ENCODE peak calls at places on chromosomes 6 and 20, in eight cellular contexts. One of them, this sample, is unnamed.

GRCh38 chr6:129489215-129489765 is 220.7 kb downstream of the ARHGAP18 start:
- DNase-seq in spleen: no peak
- DNase-seq in kidney epithelial cell: no peak
- DNase-seq in fibroblast of pulmonary artery: no peak
- DNase-seq in HCT116: no peak
- DNase-seq in fibroblast of the aortic adventitia: no peak
- DNase-seq in BJ: no peak
- DNase-seq in heart left ventricle: no peak
- DNase-seq in this sample: no peak

GRCh38 chr20:1287306-1287705 is 21.2 kb downstream of the SNPH start:
- DNase-seq in spleen: no peak
- DNase-seq in fibroblast of pulmonary artery: no peak
- DNase-seq in fibroblast of the aortic adventitia: no peak
- DNase-seq in heart left ventricle: no peak
- DNase-seq in HCT116: no peak
- DNase-seq in BJ: no peak
- DNase-seq in kidney epithelial cell: no peak
- DNase-seq in this sample: no peak

GRCh38 chr6:55632953-55633352 is 54.0 kb upstream of the HMGCLL1 start:
- DNase-seq in heart left ventricle: no peak
- DNase-seq in BJ: no peak
- DNase-seq in spleen: no peak
- DNase-seq in fibroblast of pulmonary artery: no peak
- DNase-seq in kidney epithelial cell: no peak
- DNase-seq in fibroblast of the aortic adventitia: no peak
- DNase-seq in HCT116: no peak
- DNase-seq in this sample: no peak

GRCh38 chr6:95249176-95249575 is 328.2 kb upstream of the MANEA start:
- DNase-seq in fibroblast of the aortic adventitia: peak
- DNase-seq in heart left ventricle: no peak
- DNase-seq in BJ: no peak
- DNase-seq in fibroblast of pulmonary artery: peak
- DNase-seq in HCT116: no peak
- DNase-seq in kidney epithelial cell: no peak
- DNase-seq in spleen: no peak
- DNase-seq in this sample: peak

GRCh38 chr20:62591122-62591468 is 51.2 kb upstream of the SLCO4A1 start:
- DNase-seq in fibroblast of the aortic adventitia: no peak
- DNase-seq in spleen: no peak
- DNase-seq in heart left ventricle: no peak
- DNase-seq in HCT116: no peak
- DNase-seq in kidney epithelial cell: no peak
- DNase-seq in BJ: no peak
- DNase-seq in fibroblast of pulmonary artery: no peak
- DNase-seq in this sample: no peak

GRCh38 chr6:158911746-158912158 is 88.2 kb downstream of the RSPH3 start:
- DNase-seq in BJ: no peak
- DNase-seq in heart left ventricle: no peak
- DNase-seq in kidney epithelial cell: no peak
- DNase-seq in fibroblast of the aortic adventitia: no peak
- DNase-seq in fibroblast of pulmonary artery: no peak
- DNase-seq in spleen: no peak
- DNase-seq in HCT116: no peak
- DNase-seq in this sample: no peak

GRCh38 chr6:129251669-129252376 is 368.9 kb downstream of the LAMA2 start:
- DNase-seq in kidney epithelial cell: peak
- DNase-seq in spleen: no peak
- DNase-seq in fibroblast of pulmonary artery: peak
- DNase-seq in HCT116: peak
- DNase-seq in heart left ventricle: no peak
- DNase-seq in fibroblast of the aortic adventitia: peak
- DNase-seq in BJ: peak
- DNase-seq in this sample: peak

GRCh38 chr20:10790013-10790412 is 116.2 kb upstream of the JAG1 start:
- DNase-seq in fibroblast of the aortic adventitia: no peak
- DNase-seq in BJ: no peak
- DNase-seq in HCT116: no peak
- DNase-seq in fibroblast of pulmonary artery: no peak
- DNase-seq in heart left ventricle: no peak
- DNase-seq in spleen: no peak
- DNase-seq in kidney epithelial cell: no peak
- DNase-seq in this sample: no peak

GRCh38 chr6:125597411-125598253 is 151.8 kb upstream of the HEY2 start:
- DNase-seq in BJ: no peak
- DNase-seq in fibroblast of pulmonary artery: no peak
- DNase-seq in kidney epithelial cell: no peak
- DNase-seq in fibroblast of the aortic adventitia: peak
- DNase-seq in spleen: no peak
- DNase-seq in HCT116: no peak
- DNase-seq in heart left ventricle: no peak
- DNase-seq in this sample: peak

GRCh38 chr6:169960891-169961611 is 209.6 kb downstream of the ERMARD start:
- DNase-seq in fibroblast of pulmonary artery: no peak
- DNase-seq in HCT116: no peak
- DNase-seq in fibroblast of the aortic adventitia: no peak
- DNase-seq in kidney epithelial cell: no peak
- DNase-seq in spleen: peak
- DNase-seq in heart left ventricle: no peak
- DNase-seq in BJ: no peak
- DNase-seq in this sample: no peak

GRCh38 chr20:44475694-44476560 is at the start of gene TTPAL:
- DNase-seq in kidney epithelial cell: peak
- DNase-seq in spleen: peak
- DNase-seq in heart left ventricle: peak
- DNase-seq in fibroblast of pulmonary artery: peak
- DNase-seq in HCT116: peak
- DNase-seq in fibroblast of the aortic adventitia: peak
- DNase-seq in BJ: peak
- DNase-seq in this sample: peak

GRCh38 chr6:39280247-39280731 is 33.9 kb downstream of the KCNK17 start:
- DNase-seq in kidney epithelial cell: peak
- DNase-seq in spleen: no peak
- DNase-seq in heart left ventricle: no peak
- DNase-seq in BJ: no peak
- DNase-seq in HCT116: peak
- DNase-seq in fibroblast of the aortic adventitia: no peak
- DNase-seq in fibroblast of pulmonary artery: no peak
- DNase-seq in this sample: no peak

GRCh38 chr6:72675396-72675795 is 53.5 kb downstream of the KCNQ5 start:
- DNase-seq in heart left ventricle: no peak
- DNase-seq in spleen: no peak
- DNase-seq in kidney epithelial cell: no peak
- DNase-seq in HCT116: no peak
- DNase-seq in BJ: no peak
- DNase-seq in fibroblast of pulmonary artery: peak
- DNase-seq in fibroblast of the aortic adventitia: peak
- DNase-seq in this sample: no peak

GRCh38 chr20:22801528-22801927 is 217.2 kb upstream of the FOXA2 start:
- DNase-seq in HCT116: no peak
- DNase-seq in BJ: peak
- DNase-seq in fibroblast of pulmonary artery: no peak
- DNase-seq in heart left ventricle: no peak
- DNase-seq in kidney epithelial cell: no peak
- DNase-seq in spleen: no peak
- DNase-seq in fibroblast of the aortic adventitia: peak
- DNase-seq in this sample: peak

GRCh38 chr20:19718880-19719279 is 39.2 kb upstream of the RIN2 start:
- DNase-seq in fibroblast of the aortic adventitia: no peak
- DNase-seq in kidney epithelial cell: no peak
- DNase-seq in fibroblast of pulmonary artery: no peak
- DNase-seq in heart left ventricle: no peak
- DNase-seq in BJ: no peak
- DNase-seq in spleen: no peak
- DNase-seq in HCT116: no peak
- DNase-seq in this sample: no peak

GRCh38 chr6:27611451-27611850 is 138.5 kb upstream of the ZNF184 start:
- DNase-seq in heart left ventricle: no peak
- DNase-seq in spleen: no peak
- DNase-seq in BJ: no peak
- DNase-seq in fibroblast of pulmonary artery: no peak
- DNase-seq in kidney epithelial cell: no peak
- DNase-seq in HCT116: no peak
- DNase-seq in fibroblast of the aortic adventitia: no peak
- DNase-seq in this sample: no peak

GRCh38 chr6:27605401-27606342 is 132.8 kb upstream of the ZNF184 start:
- DNase-seq in kidney epithelial cell: peak
- DNase-seq in fibroblast of the aortic adventitia: peak
- DNase-seq in spleen: no peak
- DNase-seq in heart left ventricle: no peak
- DNase-seq in BJ: no peak
- DNase-seq in fibroblast of pulmonary artery: peak
- DNase-seq in HCT116: peak
- DNase-seq in this sample: peak

GRCh38 chr6:27604986-27605385 is 132.1 kb upstream of the ZNF184 start:
- DNase-seq in HCT116: no peak
- DNase-seq in spleen: no peak
- DNase-seq in fibroblast of the aortic adventitia: no peak
- DNase-seq in kidney epithelial cell: no peak
- DNase-seq in BJ: no peak
- DNase-seq in fibroblast of pulmonary artery: no peak
- DNase-seq in heart left ventricle: no peak
- DNase-seq in this sample: no peak

DNA sequence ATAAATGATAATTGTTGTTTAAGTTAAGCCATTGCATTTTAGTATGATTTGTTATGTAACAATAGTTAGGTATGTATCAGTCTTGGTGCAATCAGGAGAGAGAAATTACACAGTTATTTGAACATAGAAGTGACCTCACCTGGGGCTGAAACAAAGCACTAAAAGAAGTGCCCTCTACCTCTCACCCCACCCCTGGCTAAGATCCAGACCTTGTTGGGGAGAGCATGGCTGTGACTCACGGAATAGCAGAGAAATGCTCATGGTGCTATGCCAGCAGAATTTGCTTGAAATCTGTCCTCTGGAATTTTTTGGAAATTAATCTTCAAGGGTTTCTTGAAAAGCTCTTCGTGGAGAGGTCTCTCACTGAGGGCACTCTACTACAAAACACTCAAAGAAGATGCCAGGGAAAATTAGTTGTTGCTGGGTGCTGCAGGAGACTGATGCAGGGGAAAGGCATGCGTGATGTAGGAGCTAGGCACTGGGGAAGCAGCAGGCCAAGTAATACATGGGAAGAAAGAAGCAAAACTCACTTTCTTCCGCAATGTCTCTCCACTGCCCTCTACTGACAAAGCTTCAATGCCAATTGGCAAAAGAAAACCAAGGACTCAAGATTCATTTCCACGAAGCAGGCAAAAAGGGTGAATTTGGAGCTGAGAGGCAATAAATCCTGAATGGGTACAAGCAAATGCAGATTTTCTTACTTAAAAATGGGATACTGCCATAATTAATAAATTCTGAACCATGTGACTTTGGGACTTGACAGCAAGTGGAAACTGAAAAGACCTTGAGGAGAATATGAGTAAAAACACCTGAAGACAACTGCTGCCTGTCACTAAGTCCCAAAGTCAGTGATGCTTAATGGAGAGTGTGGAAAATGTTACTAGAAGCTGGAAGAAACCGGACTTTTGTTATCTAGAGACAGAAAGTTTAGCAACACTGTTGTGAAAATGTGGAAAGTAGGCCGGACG is 136.3 kb upstream of the ZNF184 start:
- DNase-seq in BJ: no peak
- DNase-seq in HCT116: peak
- DNase-seq in fibroblast of the aortic adventitia: peak
- DNase-seq in spleen: no peak
- DNase-seq in heart left ventricle: no peak
- DNase-seq in fibroblast of pulmonary artery: peak
- DNase-seq in kidney epithelial cell: no peak
- DNase-seq in this sample: peak
- H3K4me3 ChIP-seq in BJ: no peak
- H3K4me3 ChIP-seq in HCT116: no peak
- H3K4me3 ChIP-seq in fibroblast of the aortic adventitia: no peak
- H3K4me3 ChIP-seq in spleen: no peak
- H3K4me3 ChIP-seq in heart left ventricle: no peak
- H3K4me3 ChIP-seq in fibroblast of pulmonary artery: no peak
- H3K4me3 ChIP-seq in kidney epithelial cell: no peak
- H3K4me3 ChIP-seq in this sample: no peak

GRCh38 chr6:62775427-62776022 is 435.7 kb upstream of the FKBP1C start:
- DNase-seq in BJ: no peak
- DNase-seq in fibroblast of the aortic adventitia: no peak
- DNase-seq in fibroblast of pulmonary artery: peak
- DNase-seq in kidney epithelial cell: no peak
- DNase-seq in HCT116: peak
- DNase-seq in heart left ventricle: no peak
- DNase-seq in spleen: no peak
- DNase-seq in this sample: peak
- TF ChIP-seq CTCF in BJ: no peak
- TF ChIP-seq CTCF in fibroblast of the aortic adventitia: peak
- TF ChIP-seq CTCF in fibroblast of pulmonary artery: peak
- TF ChIP-seq CTCF in kidney epithelial cell: peak
- TF ChIP-seq CTCF in HCT116: no peak
- TF ChIP-seq CTCF in heart left ventricle: no peak
- TF ChIP-seq CTCF in spleen: peak
- TF ChIP-seq CTCF in this sample: peak

GRCh38 chr20:25053207-25054132 is 4.5 kb downstream of the ACSS1 start:
- DNase-seq in spleen: peak
- DNase-seq in fibroblast of the aortic adventitia: peak
- DNase-seq in BJ: no peak
- DNase-seq in fibroblast of pulmonary artery: peak
- DNase-seq in kidney epithelial cell: no peak
- DNase-seq in HCT116: no peak
- DNase-seq in heart left ventricle: peak
- DNase-seq in this sample: peak
- H3K4me3 ChIP-seq in spleen: no peak
- H3K4me3 ChIP-seq in fibroblast of the aortic adventitia: no peak
- H3K4me3 ChIP-seq in BJ: no peak
- H3K4me3 ChIP-seq in fibroblast of pulmonary artery: no peak
- H3K4me3 ChIP-seq in kidney epithelial cell: no peak
- H3K4me3 ChIP-seq in HCT116: no peak
- H3K4me3 ChIP-seq in heart left ventricle: peak
- H3K4me3 ChIP-seq in this sample: no peak

GRCh38 chr6:42403415-42403814 is 48.3 kb downstream of the TRERF1 start:
- DNase-seq in heart left ventricle: no peak
- DNase-seq in HCT116: no peak
- DNase-seq in fibroblast of the aortic adventitia: peak
- DNase-seq in spleen: no peak
- DNase-seq in BJ: no peak
- DNase-seq in kidney epithelial cell: no peak
- DNase-seq in fibroblast of pulmonary artery: peak
- DNase-seq in this sample: no peak
- TF ChIP-seq CTCF in heart left ventricle: no peak
- TF ChIP-seq CTCF in HCT116: no peak
- TF ChIP-seq CTCF in fibroblast of the aortic adventitia: no peak
- TF ChIP-seq CTCF in spleen: no peak
- TF ChIP-seq CTCF in BJ: no peak
- TF ChIP-seq CTCF in kidney epithelial cell: no peak
- TF ChIP-seq CTCF in fibroblast of pulmonary artery: no peak
- TF ChIP-seq CTCF in this sample: peak